ENCODE peak calls at places on chromosomes 3 and 15, in five cellular contexts. O, R, B, J and W are unnamed samples. For H3K4me1, the result is how much of the 10 kb centered on the place peaks cover.

GRCh38 chr3:192419312-192419711 is 308.0 kb downstream of the FGF12 start:
- DNase-seq in O (no peak), R (no peak), B (no peak), J (no peak), W (no peak)

GRCh38 chr15:66908503-66909095 is 156.8 kb upstream of the SMAD3 start:
- DNase-seq in O (no peak), R (no peak), B (no peak), J (no peak), W (peak)

GRCh38 chr15:49370782-49371181 is 52.3 kb upstream of the FGF7 start:
- DNase-seq in O (no peak), R (peak), B (peak), J (no peak), W (peak)

GRCh38 chr15:89206908-89207331 is 14.5 kb downstream of the RLBP1 start:
- DNase-seq in O (peak), R (peak), B (peak), J (peak), W (peak)

GRCh38 chr3:56839784-56840724 is 38.3 kb upstream of the ARHGEF3 start:
- DNase-seq in O (no peak), R (peak), B (no peak), J (peak), W (peak)

GRCh38 chr3:188472331-188472730 is 318.4 kb downstream of the LPP start:
- DNase-seq in O (no peak), R (no peak), B (no peak), J (no peak), W (peak)

GRCh38 chr15:77533986-77534385 is 98.7 kb downstream of the LINGO1 start:
- DNase-seq in O (no peak), R (no peak), B (no peak), J (no peak), W (no peak)

GRCh38 chr3:112500621-112501020 is 1.3 kb upstream of the BTLA start:
- DNase-seq in O (no peak), R (no peak), B (no peak), J (no peak), W (no peak)

GRCh38 chr15:78056714-78057269 is 20.7 kb downstream of the TBC1D2B start:
- DNase-seq in O (no peak), R (peak), B (peak), J (no peak), W (peak)

GRCh38 chr3:20916966-20917606 is 731.1 kb upstream of the SGO1 start:
- DNase-seq in O (no peak), R (no peak), B (no peak), J (no peak), W (no peak)

GRCh38 chr15:94252906-94253305 is 21.5 kb downstream of the MCTP2 start:
- DNase-seq in O (no peak), R (no peak), B (no peak), J (no peak), W (no peak)

GRCh38 chr15:47384316-47384715 is 333.0 kb upstream of the SEMA6D start:
- DNase-seq in O (peak), R (peak), B (no peak), J (peak), W (peak)

GRCh38 chr3:28718074-28718849 is 369.6 kb upstream of the AZI2 start:
- DNase-seq in O (no peak), R (no peak), B (no peak), J (no peak), W (no peak)

GRCh38 chr3:127525373-127525772 is 65.2 kb downstream of the TPRA1 start:
- DNase-seq in O (no peak), R (no peak), B (no peak), J (peak), W (peak)

GRCh38 chr3:187777331-187778046 is 32.2 kb upstream of the BCL6 start:
- DNase-seq in O (no peak), R (no peak), B (peak), J (no peak), W (peak)

GRCh38 chr3:124094496-124094895 is 102.6 kb upstream of the ROPN1 start:
- DNase-seq in O (no peak), R (no peak), B (no peak), J (no peak), W (no peak)

GRCh38 chr3:146929696-146930095 is 324.6 kb upstream of the PLSCR5 start:
- DNase-seq in O (no peak), R (peak), B (no peak), J (no peak), W (peak)

GRCh38 chr3:60431599-60431958 is 819.7 kb downstream of the FHIT start:
- DNase-seq in O (peak), R (peak), B (no peak), J (no peak), W (peak)

GRCh38 chr3:13711911-13712650 is 163.2 kb downstream of the FBLN2 start:
- DNase-seq in O (no peak), R (no peak), B (no peak), J (no peak), W (no peak)

GRCh38 chr15:64430000-64430735 is 30.2 kb upstream of the ZNF609 start:
- DNase-seq in O (peak), R (peak), B (peak), J (peak), W (peak)

GRCh38 chr3:48034000-48034516 is 17.8 kb upstream of the MAP4 start:
- DNase-seq in O (no peak), R (peak), B (peak), J (peak), W (peak)

GRCh38 chr15:45180201-45180600 is 7.6 kb downstream of the SHF start:
- DNase-seq in O (no peak), R (no peak), B (no peak), J (no peak), W (no peak)

GRCh38 chr3:148102156-148102555 is 595.5 kb upstream of the AGTR1 start:
- DNase-seq in O (no peak), R (no peak), B (no peak), J (no peak), W (peak)

GRCh38 chr15:60620707-60621106 is 141.8 kb upstream of the ICE2 start:
- DNase-seq in O (no peak), R (peak), B (no peak), J (peak), W (peak)

GRCh38 chr3:138687236-138687635 is 78.7 kb downstream of the FAIM start:
- DNase-seq in O (no peak), R (peak), B (no peak), J (no peak), W (peak)

GRCh38 chr3:20984594-20985207 is 766.3 kb downstream of the ZNF385D start:
- DNase-seq in O (no peak), R (no peak), B (no peak), J (no peak), W (no peak)

GRCh38 chr3:87069963-87070362 is 79.0 kb upstream of the VGLL3 start:
- DNase-seq in O (no peak), R (no peak), B (no peak), J (peak), W (no peak)

GRCh38 chr3:129184396-129184656 is 630 bp upstream of the CNBP start:
- DNase-seq in O (no peak), R (no peak), B (peak), J (peak), W (peak)

GRCh38 chr15:56232058-56232457 is 11.6 kb downstream of the RFX7 start:
- DNase-seq in O (no peak), R (no peak), B (no peak), J (no peak), W (no peak)

GRCh38 chr3:16496408-16497222 is 16.9 kb downstream of the RFTN1 start:
- DNase-seq in O (no peak), R (no peak), B (no peak), J (no peak), W (no peak)

GRCh38 chr3:10546887-10547286 is 41.5 kb upstream of the ATP2B2 start:
- DNase-seq in O (no peak), R (no peak), B (no peak), J (no peak), W (no peak)

GRCh38 chr15:50190166-50190570 is 8.2 kb downstream of the SLC27A2 start:
- DNase-seq in O (no peak), R (no peak), B (no peak), J (no peak), W (no peak)

GRCh38 chr3:161349529-161350278 is 21.6 kb downstream of the SPTSSB start:
- DNase-seq in O (no peak), R (peak), B (no peak), J (peak), W (peak)

GRCh38 chr3:98986073-98986472 is 84.6 kb upstream of the DCBLD2 start:
- DNase-seq in O (peak), R (peak), B (no peak), J (peak), W (peak)

GRCh38 chr15:40436892-40437753 is 3.6 kb upstream of the BAHD1 start:
- DNase-seq in O (peak), R (no peak), B (no peak), J (no peak), W (no peak)

GRCh38 chr15:40438712-40439111 is 2.0 kb upstream of the BAHD1 start:
- DNase-seq in O (no peak), R (no peak), B (no peak), J (no peak), W (no peak)

GRCh38 chr15:40437754-40438687 is 2.7 kb upstream of the BAHD1 start:
- DNase-seq in O (no peak), R (no peak), B (no peak), J (no peak), W (no peak)

GRCh38 chr15:40435331-40436089 is 5.2 kb upstream of the BAHD1 start:
- DNase-seq in O (no peak), R (no peak), B (no peak), J (no peak), W (no peak)

DNA sequence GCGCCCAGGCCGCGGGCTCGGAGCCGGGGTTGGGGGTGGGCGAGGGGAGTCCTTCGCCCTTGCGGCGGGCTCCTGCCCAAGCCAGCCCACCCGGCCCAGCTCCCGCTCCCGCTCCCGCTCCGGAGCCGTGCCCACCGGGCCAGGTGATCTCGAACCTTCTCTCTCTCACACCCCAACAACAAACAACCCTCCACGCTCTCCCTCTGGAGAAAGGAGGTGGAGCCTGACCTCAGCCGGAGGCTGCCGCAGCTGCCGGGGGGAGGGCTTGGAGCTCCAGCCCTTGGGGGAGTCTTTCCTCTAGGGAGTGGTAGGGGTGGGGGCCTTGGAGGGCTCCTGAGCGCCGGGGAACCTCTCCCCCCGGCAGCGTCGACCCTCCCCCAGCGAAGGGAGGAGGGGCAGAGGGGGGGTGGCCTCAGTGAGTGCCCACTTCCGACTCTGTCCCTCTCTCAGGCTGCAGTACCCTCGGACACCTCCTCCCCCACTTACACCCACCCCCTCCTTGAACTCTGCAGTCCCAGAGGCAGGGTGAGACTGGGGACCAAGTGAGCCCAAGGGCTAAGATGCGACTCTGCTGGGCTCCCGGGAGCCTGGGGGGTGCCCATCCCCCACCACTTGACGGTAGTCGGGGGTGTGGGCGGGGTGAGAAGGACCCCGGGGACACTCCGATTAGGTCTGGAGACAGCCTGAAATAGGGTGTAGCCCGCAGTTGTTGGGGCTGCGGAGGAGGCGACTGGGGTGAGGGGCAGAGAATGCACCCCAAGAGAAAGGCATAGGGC is 4.4 kb upstream of the BAHD1 start:
- DNase-seq in O (peak), R (no peak), B (no peak), J (peak), W (peak)
- TF ChIP-seq EZH2 in O (peak), R (no peak), B (no peak), J (no peak), W (no peak)

GRCh38 chr3:156973954-156974353 is 147.8 kb downstream of the LEKR1 start:
- DNase-seq in O (no peak), R (no peak), B (no peak), J (no peak), W (peak)

GRCh38 chr3:156974931-156975330 is 148.8 kb downstream of the LEKR1 start:
- DNase-seq in O (no peak), R (no peak), B (no peak), J (no peak), W (no peak)

GRCh38 chr3:156978471-156978961 is 152.4 kb downstream of the LEKR1 start:
- DNase-seq in O (no peak), R (peak), B (peak), J (no peak), W (peak)

GRCh38 chr3:156981005-156981404 is 154.9 kb downstream of the LEKR1 start:
- DNase-seq in O (no peak), R (peak), B (no peak), J (no peak), W (no peak)

GRCh38 chr3:156976933-156977332 is 150.8 kb downstream of the LEKR1 start:
- DNase-seq in O (no peak), R (no peak), B (no peak), J (no peak), W (no peak)
- H2AFZ ChIP-seq in O (no peak), R (no peak), B (no peak), J (no peak), W (no peak)

GRCh38 chr3:172180473-172180872 is 141.1 kb downstream of the FNDC3B start:
- DNase-seq in O (no peak), R (no peak), B (no peak), J (no peak), W (no peak)

GRCh38 chr3:172179680-172180399 is 140.5 kb downstream of the FNDC3B start:
- DNase-seq in O (no peak), R (no peak), B (peak), J (peak), W (no peak)

GRCh38 chr3:172176385-172176784 is 137.0 kb downstream of the FNDC3B start:
- DNase-seq in O (peak), R (no peak), B (no peak), J (no peak), W (no peak)

GRCh38 chr3:172177046-172177445 is 137.7 kb downstream of the FNDC3B start:
- DNase-seq in O (no peak), R (peak), B (no peak), J (no peak), W (peak)

GRCh38 chr3:172177803-172178316 is 138.5 kb downstream of the FNDC3B start:
- DNase-seq in O (no peak), R (no peak), B (no peak), J (no peak), W (no peak)
- H3K4me1 ChIP-seq in O (under half), R (under half), B (under half), J (under half), W (under half)

GRCh38 chr15:38024293-38025091 is 90.1 kb downstream of the TMCO5A start:
- DNase-seq in O (no peak), R (no peak), B (no peak), J (no peak), W (no peak)

GRCh38 chr15:38017721-38018120 is 83.3 kb downstream of the TMCO5A start:
- DNase-seq in O (no peak), R (no peak), B (no peak), J (no peak), W (no peak)

DNA sequence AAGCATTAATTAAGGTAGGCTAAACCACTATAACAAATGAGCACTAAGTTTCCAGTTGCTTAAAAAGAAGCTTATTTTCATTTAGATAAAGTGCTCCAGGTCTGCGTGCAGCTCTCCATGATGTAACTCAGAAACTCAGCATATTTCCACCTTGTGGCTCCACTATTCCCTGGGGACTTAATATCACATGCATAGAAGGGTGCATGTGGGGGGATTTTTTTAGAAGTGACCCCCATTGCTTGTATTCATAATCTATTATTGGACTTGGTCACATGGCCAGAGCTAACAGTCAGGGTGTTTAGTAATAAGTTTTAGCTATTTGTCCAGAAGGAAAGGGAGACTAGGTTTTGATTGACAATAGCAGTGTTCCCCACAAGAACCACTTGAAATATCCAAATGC is 86.8 kb downstream of the TMCO5A start:
- DNase-seq in O (no peak), R (no peak), B (no peak), J (no peak), W (no peak)
- TF ChIP-seq EZH2 in O (no peak), R (no peak), B (no peak), J (no peak), W (no peak)

GRCh38 chr15:29669823-29670222 is 152.4 kb downstream of the TJP1 start:
- DNase-seq in O (no peak), R (no peak), B (no peak), J (no peak), W (peak)

GRCh38 chr15:29670266-29670665 is 152.0 kb downstream of the TJP1 start:
- DNase-seq in O (no peak), R (no peak), B (no peak), J (no peak), W (no peak)

GRCh38 chr15:29665441-29665985 is 156.8 kb downstream of the TJP1 start:
- DNase-seq in O (no peak), R (no peak), B (no peak), J (no peak), W (peak)

GRCh38 chr15:29666241-29666640 is 156.0 kb downstream of the TJP1 start:
- DNase-seq in O (no peak), R (no peak), B (no peak), J (no peak), W (no peak)

DNA sequence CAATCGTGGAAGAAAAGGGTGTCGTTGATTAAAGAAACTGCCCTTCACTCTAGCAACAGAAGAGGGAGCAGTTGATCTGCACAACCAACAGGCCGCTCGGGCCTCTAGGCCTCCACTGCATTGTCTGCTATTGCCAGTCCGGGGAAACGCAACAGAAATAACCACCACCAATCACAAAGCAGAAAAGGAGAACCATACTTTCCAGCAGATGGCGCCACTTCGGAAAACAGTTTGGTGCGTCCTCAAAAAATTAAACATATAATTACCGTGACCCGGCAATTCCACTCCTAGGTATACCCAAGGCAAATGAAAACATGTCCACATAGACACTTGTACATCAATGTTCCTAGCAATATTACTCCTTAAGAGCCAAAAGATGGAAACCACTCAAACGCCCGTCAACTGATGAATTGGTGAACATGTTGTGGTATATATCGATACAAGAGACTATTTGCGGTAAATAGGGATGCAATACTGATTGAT is 154.1 kb downstream of the TJP1 start:
- DNase-seq in O (peak), R (peak), B (peak), J (peak), W (peak)
- H2AFZ ChIP-seq in O (no peak), R (no peak), B (no peak), J (no peak), W (no peak)

GRCh38 chr3:196215493-196215892 is 841 bp upstream of the SLC51A start:
- DNase-seq in O (no peak), R (no peak), B (no peak), J (no peak), W (no peak)
- H3K4me1 ChIP-seq in O (under half), R (under half), B (under half), J (under half), W (under half)

DNA sequence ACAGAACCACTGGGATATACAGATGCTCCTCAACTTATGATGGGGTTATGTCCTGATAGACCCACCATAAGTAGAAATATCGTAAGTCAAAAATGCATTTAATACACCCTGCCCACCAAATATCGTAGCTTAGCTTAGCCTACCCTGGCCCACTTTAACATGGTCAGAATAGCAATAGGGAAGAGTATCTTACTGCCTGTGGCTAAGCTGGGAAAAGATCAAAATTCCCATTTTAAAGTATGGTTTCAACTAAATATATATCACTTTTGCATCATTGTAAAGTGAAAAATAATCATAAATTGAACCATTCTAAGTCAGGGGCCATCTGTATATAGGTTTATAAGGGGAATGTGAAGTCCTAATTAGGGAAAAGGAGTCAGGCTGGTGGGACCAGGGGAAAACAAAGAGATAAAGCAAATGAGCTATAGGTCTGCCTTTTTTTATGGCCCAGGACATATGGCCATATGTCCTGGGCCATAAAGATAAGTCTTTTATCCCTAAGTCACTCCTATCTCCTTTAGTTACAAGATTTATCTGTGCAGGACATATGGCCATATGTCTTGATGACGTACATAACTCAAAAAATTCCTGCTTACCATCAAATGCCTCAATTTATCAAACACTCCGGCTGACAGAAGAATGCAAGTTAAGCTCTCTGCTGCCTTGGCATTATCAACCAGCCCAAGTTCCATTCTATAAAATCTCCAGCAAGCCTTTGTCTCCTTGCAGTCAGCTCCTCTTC is 11.2 kb downstream of the RTP3 start:
- DNase-seq in O (no peak), R (no peak), B (no peak), J (no peak), W (no peak)
- TF ChIP-seq EZH2 in O (no peak), R (no peak), B (no peak), J (no peak), W (no peak)

DNA sequence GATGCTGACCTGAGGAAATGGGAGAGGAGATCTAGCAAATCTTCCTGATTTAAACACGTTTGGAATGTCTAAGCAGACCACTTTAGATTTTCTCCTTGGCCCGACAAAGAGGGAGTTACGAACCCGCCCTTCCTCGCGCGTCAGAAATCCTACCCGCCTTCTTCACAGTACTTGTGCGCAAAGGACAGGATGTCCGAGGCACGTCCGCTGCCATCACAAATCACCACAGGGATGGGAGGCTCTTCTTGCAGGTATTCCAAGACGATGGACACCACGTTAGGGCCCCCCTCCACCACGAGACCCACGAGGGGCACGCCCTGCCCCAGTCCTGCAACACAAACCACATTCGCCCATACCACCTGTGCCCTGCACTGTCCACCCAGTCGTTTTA is 38.6 kb downstream of the TRPM1 start:
- DNase-seq in O (no peak), R (no peak), B (no peak), J (no peak), W (peak)
- H2AFZ ChIP-seq in O (no peak), R (no peak), B (no peak), J (no peak), W (peak)